ENCODE peak calls at places on chromosomes 1 and 21, in nine cellular contexts. One of them, this sample, is unnamed.

GRCh38 chr1:58108783-58109182 is 437.7 kb downstream of the OMA1 start:
- DNase-seq in neural progenitor cell: no peak
- DNase-seq in fibroblast of lung: no peak
- DNase-seq in keratinocyte: no peak
- DNase-seq in PC-3: no peak
- DNase-seq in MM.1S: no peak
- DNase-seq in astrocyte: no peak
- DNase-seq in GM12878: peak; percentile 37
- DNase-seq in HepG2: no peak
- DNase-seq in this sample: no peak

GRCh38 chr1:98393719-98394118 is 267.8 kb upstream of the SNX7 start:
- DNase-seq in neural progenitor cell: no peak
- DNase-seq in fibroblast of lung: no peak
- DNase-seq in keratinocyte: no peak
- DNase-seq in PC-3: no peak
- DNase-seq in MM.1S: no peak
- DNase-seq in astrocyte: no peak
- DNase-seq in GM12878: no peak
- DNase-seq in HepG2: no peak
- DNase-seq in this sample: no peak

GRCh38 chr1:176717052-176717754 is 254.2 kb downstream of the PAPPA2 start:
- DNase-seq in neural progenitor cell: no peak
- DNase-seq in fibroblast of lung: no peak
- DNase-seq in keratinocyte: no peak
- DNase-seq in PC-3: no peak
- DNase-seq in MM.1S: peak; percentile 34
- DNase-seq in astrocyte: no peak
- DNase-seq in GM12878: no peak
- DNase-seq in HepG2: no peak
- DNase-seq in this sample: no peak

GRCh38 chr1:3902546-3902945 is 2.5 kb upstream of the C1orf174 start:
- DNase-seq in neural progenitor cell: no peak
- DNase-seq in fibroblast of lung: no peak
- DNase-seq in keratinocyte: no peak
- DNase-seq in PC-3: no peak
- DNase-seq in MM.1S: no peak
- DNase-seq in astrocyte: no peak
- DNase-seq in GM12878: no peak
- DNase-seq in HepG2: no peak
- DNase-seq in this sample: no peak

GRCh38 chr21:36627242-36627641 is 71.7 kb upstream of the SIM2 start:
- DNase-seq in neural progenitor cell: no peak
- DNase-seq in fibroblast of lung: peak; percentile 11
- DNase-seq in keratinocyte: no peak
- DNase-seq in PC-3: peak; percentile 96
- DNase-seq in MM.1S: no peak
- DNase-seq in astrocyte: peak; percentile 94
- DNase-seq in GM12878: no peak
- DNase-seq in HepG2: no peak
- DNase-seq in this sample: peak; percentile 33

GRCh38 chr1:183956559-183957188 is 80.9 kb downstream of the COLGALT2 start:
- DNase-seq in neural progenitor cell: no peak
- DNase-seq in fibroblast of lung: peak; percentile 72
- DNase-seq in keratinocyte: peak; percentile 13
- DNase-seq in PC-3: peak; percentile 64
- DNase-seq in MM.1S: peak; percentile 99
- DNase-seq in astrocyte: peak; percentile 85
- DNase-seq in GM12878: peak; percentile 94
- DNase-seq in HepG2: no peak
- DNase-seq in this sample: peak; percentile 86

GRCh38 chr21:35026617-35027557 is 22.2 kb downstream of the RUNX1 start:
- DNase-seq in neural progenitor cell: peak; percentile 66
- DNase-seq in fibroblast of lung: peak; percentile 64
- DNase-seq in keratinocyte: no peak
- DNase-seq in PC-3: no peak
- DNase-seq in MM.1S: peak; percentile 98
- DNase-seq in astrocyte: peak; percentile 67
- DNase-seq in GM12878: no peak
- DNase-seq in HepG2: peak; percentile 95
- DNase-seq in this sample: no peak

GRCh38 chr1:226672217-226672838 is 66.8 kb downstream of the ITPKB start:
- DNase-seq in neural progenitor cell: no peak
- DNase-seq in fibroblast of lung: no peak
- DNase-seq in keratinocyte: no peak
- DNase-seq in PC-3: no peak
- DNase-seq in MM.1S: no peak
- DNase-seq in astrocyte: no peak
- DNase-seq in GM12878: no peak
- DNase-seq in HepG2: no peak
- DNase-seq in this sample: no peak

GRCh38 chr21:19878133-19878532 is 1120.1 kb upstream of the NCAM2 start:
- DNase-seq in neural progenitor cell: no peak
- DNase-seq in fibroblast of lung: no peak
- DNase-seq in keratinocyte: no peak
- DNase-seq in PC-3: no peak
- DNase-seq in MM.1S: no peak
- DNase-seq in astrocyte: no peak
- DNase-seq in GM12878: no peak
- DNase-seq in HepG2: no peak
- DNase-seq in this sample: no peak

GRCh38 chr1:54013393-54014008 is 4.5 kb downstream of the LDLRAD1 start:
- DNase-seq in neural progenitor cell: no peak
- DNase-seq in fibroblast of lung: no peak
- DNase-seq in keratinocyte: no peak
- DNase-seq in PC-3: no peak
- DNase-seq in MM.1S: no peak
- DNase-seq in astrocyte: no peak
- DNase-seq in GM12878: no peak
- DNase-seq in HepG2: peak; percentile 25
- DNase-seq in this sample: no peak

GRCh38 chr1:241391926-241392710 is 35.1 kb upstream of the RGS7 start:
- DNase-seq in neural progenitor cell: no peak
- DNase-seq in fibroblast of lung: peak; percentile 20
- DNase-seq in keratinocyte: no peak
- DNase-seq in PC-3: peak; percentile 89
- DNase-seq in MM.1S: no peak
- DNase-seq in astrocyte: no peak
- DNase-seq in GM12878: no peak
- DNase-seq in HepG2: no peak
- DNase-seq in this sample: peak; percentile 15

GRCh38 chr1:212669102-212669501 is 30.5 kb downstream of the BATF3 start:
- DNase-seq in neural progenitor cell: peak; percentile 56
- DNase-seq in fibroblast of lung: peak; percentile 18
- DNase-seq in keratinocyte: no peak
- DNase-seq in PC-3: peak; percentile 53
- DNase-seq in MM.1S: peak; percentile 31
- DNase-seq in astrocyte: no peak
- DNase-seq in GM12878: no peak
- DNase-seq in HepG2: peak; percentile 43
- DNase-seq in this sample: no peak

GRCh38 chr1:31939484-31940329 is 1.5 kb upstream of the PTP4A2 start:
- DNase-seq in neural progenitor cell: peak; percentile 20
- DNase-seq in fibroblast of lung: peak; percentile 83
- DNase-seq in keratinocyte: peak; percentile 68
- DNase-seq in PC-3: peak; percentile 86
- DNase-seq in MM.1S: peak; percentile 67
- DNase-seq in astrocyte: peak; percentile 90
- DNase-seq in GM12878: peak; percentile 86
- DNase-seq in HepG2: peak; percentile 87
- DNase-seq in this sample: peak; percentile 90

GRCh38 chr1:162470216-162470615 is 27.4 kb upstream of the UHMK1 start:
- DNase-seq in neural progenitor cell: no peak
- DNase-seq in fibroblast of lung: no peak
- DNase-seq in keratinocyte: no peak
- DNase-seq in PC-3: no peak
- DNase-seq in MM.1S: no peak
- DNase-seq in astrocyte: no peak
- DNase-seq in GM12878: no peak
- DNase-seq in HepG2: no peak
- DNase-seq in this sample: no peak

GRCh38 chr1:111733183-111733995 is 5.8 kb downstream of the INKA2 start:
- DNase-seq in neural progenitor cell: no peak
- DNase-seq in fibroblast of lung: peak; percentile 96
- DNase-seq in keratinocyte: no peak
- DNase-seq in PC-3: no peak
- DNase-seq in MM.1S: no peak
- DNase-seq in astrocyte: peak; percentile 58
- DNase-seq in GM12878: no peak
- DNase-seq in HepG2: peak; percentile 92
- DNase-seq in this sample: no peak

GRCh38 chr1:54517536-54517935 is 30.5 kb upstream of the ACOT11 start:
- DNase-seq in neural progenitor cell: no peak
- DNase-seq in fibroblast of lung: no peak
- DNase-seq in keratinocyte: no peak
- DNase-seq in PC-3: no peak
- DNase-seq in MM.1S: no peak
- DNase-seq in astrocyte: no peak
- DNase-seq in GM12878: no peak
- DNase-seq in HepG2: no peak
- DNase-seq in this sample: no peak

GRCh38 chr1:54275349-54275748 is 75.4 kb downstream of the MRPL37 start:
- DNase-seq in neural progenitor cell: no peak
- DNase-seq in fibroblast of lung: peak; percentile 77
- DNase-seq in keratinocyte: no peak
- DNase-seq in PC-3: peak; percentile 33
- DNase-seq in MM.1S: no peak
- DNase-seq in astrocyte: peak; percentile 72
- DNase-seq in GM12878: no peak
- DNase-seq in HepG2: no peak
- DNase-seq in this sample: no peak

GRCh38 chr1:92485374-92486250 is 1.1 kb downstream of the GFI1 start:
- DNase-seq in neural progenitor cell: peak; percentile 81
- DNase-seq in fibroblast of lung: no peak
- DNase-seq in keratinocyte: no peak
- DNase-seq in PC-3: no peak
- DNase-seq in MM.1S: peak; percentile 96
- DNase-seq in astrocyte: no peak
- DNase-seq in GM12878: no peak
- DNase-seq in HepG2: peak; percentile 49
- DNase-seq in this sample: peak; percentile 62
- TF ChIP-seq EZH2 in neural progenitor cell: peak; percentile 81
- TF ChIP-seq EZH2 in fibroblast of lung: no peak
- TF ChIP-seq EZH2 in keratinocyte: no peak
- TF ChIP-seq EZH2 in PC-3: no peak
- TF ChIP-seq EZH2 in MM.1S: no peak
- TF ChIP-seq EZH2 in astrocyte: no peak
- TF ChIP-seq EZH2 in GM12878: no peak
- TF ChIP-seq EZH2 in HepG2: no peak
- TF ChIP-seq EZH2 in this sample: no peak

GRCh38 chr1:51156752-51157151 is 54.7 kb downstream of the C1orf185 start:
- DNase-seq in neural progenitor cell: no peak
- DNase-seq in fibroblast of lung: no peak
- DNase-seq in keratinocyte: no peak
- DNase-seq in PC-3: no peak
- DNase-seq in MM.1S: no peak
- DNase-seq in astrocyte: no peak
- DNase-seq in GM12878: no peak
- DNase-seq in HepG2: no peak
- DNase-seq in this sample: no peak

GRCh38 chr1:51158263-51158662 is 56.2 kb downstream of the C1orf185 start:
- DNase-seq in neural progenitor cell: no peak
- DNase-seq in fibroblast of lung: no peak
- DNase-seq in keratinocyte: no peak
- DNase-seq in PC-3: no peak
- DNase-seq in MM.1S: no peak
- DNase-seq in astrocyte: no peak
- DNase-seq in GM12878: no peak
- DNase-seq in HepG2: no peak
- DNase-seq in this sample: no peak

GRCh38 chr1:51154776-51155175 is 52.7 kb downstream of the C1orf185 start:
- DNase-seq in neural progenitor cell: no peak
- DNase-seq in fibroblast of lung: no peak
- DNase-seq in keratinocyte: no peak
- DNase-seq in PC-3: no peak
- DNase-seq in MM.1S: no peak
- DNase-seq in astrocyte: no peak
- DNase-seq in GM12878: no peak
- DNase-seq in HepG2: no peak
- DNase-seq in this sample: no peak

GRCh38 chr1:51157411-51157810 is 55.4 kb downstream of the C1orf185 start:
- DNase-seq in neural progenitor cell: no peak
- DNase-seq in fibroblast of lung: no peak
- DNase-seq in keratinocyte: no peak
- DNase-seq in PC-3: no peak
- DNase-seq in MM.1S: no peak
- DNase-seq in astrocyte: no peak
- DNase-seq in GM12878: no peak
- DNase-seq in HepG2: no peak
- DNase-seq in this sample: no peak
- H3K9ac ChIP-seq in neural progenitor cell: no peak overlapping the region
- H3K9ac ChIP-seq in fibroblast of lung: no peak overlapping the region
- H3K9ac ChIP-seq in keratinocyte: no peak overlapping the region
- H3K9ac ChIP-seq in PC-3: no peak overlapping the region
- H3K9ac ChIP-seq in MM.1S: no peak overlapping the region
- H3K9ac ChIP-seq in astrocyte: no peak overlapping the region
- H3K9ac ChIP-seq in GM12878: no peak overlapping the region
- H3K9ac ChIP-seq in HepG2: no peak overlapping the region
- H3K9ac ChIP-seq in this sample: no peak overlapping the region

GRCh38 chr1:18700530-18700929 is 69.9 kb downstream of the PAX7 start:
- DNase-seq in neural progenitor cell: no peak
- DNase-seq in fibroblast of lung: no peak
- DNase-seq in keratinocyte: no peak
- DNase-seq in PC-3: no peak
- DNase-seq in MM.1S: no peak
- DNase-seq in astrocyte: no peak
- DNase-seq in GM12878: no peak
- DNase-seq in HepG2: no peak
- DNase-seq in this sample: no peak
- TF ChIP-seq CTCF in neural progenitor cell: no peak
- TF ChIP-seq CTCF in fibroblast of lung: no peak
- TF ChIP-seq CTCF in keratinocyte: no peak
- TF ChIP-seq CTCF in PC-3: no peak
- TF ChIP-seq CTCF in MM.1S: no peak
- TF ChIP-seq CTCF in astrocyte: no peak
- TF ChIP-seq CTCF in GM12878: no peak
- TF ChIP-seq CTCF in HepG2: no peak
- TF ChIP-seq CTCF in this sample: no peak

GRCh38 chr21:38227401-38227800 is 29.4 kb upstream of the KCNJ15 start:
- DNase-seq in neural progenitor cell: no peak
- DNase-seq in fibroblast of lung: no peak
- DNase-seq in keratinocyte: no peak
- DNase-seq in PC-3: no peak
- DNase-seq in MM.1S: no peak
- DNase-seq in astrocyte: no peak
- DNase-seq in GM12878: no peak
- DNase-seq in HepG2: no peak
- DNase-seq in this sample: peak; percentile 39
- TF ChIP-seq EZH2 in neural progenitor cell: no peak
- TF ChIP-seq EZH2 in fibroblast of lung: no peak
- TF ChIP-seq EZH2 in keratinocyte: no peak
- TF ChIP-seq EZH2 in PC-3: no peak
- TF ChIP-seq EZH2 in MM.1S: no peak
- TF ChIP-seq EZH2 in astrocyte: no peak
- TF ChIP-seq EZH2 in GM12878: no peak
- TF ChIP-seq EZH2 in HepG2: no peak
- TF ChIP-seq EZH2 in this sample: no peak